ENCODE peak calls at places on chromosomes 11 and 22, in four cellular contexts. M, V, D and W are unnamed samples.

GRCh38 chr22:25853501-25853900 is 111.5 kb downstream of the MYO18B start:
- DNase-seq in V (no peak), M (no peak), D (no peak), W (no peak)

GRCh38 chr11:21785351-21785750 is 407.5 kb upstream of the ANO5 start:
- DNase-seq in D (no peak), V (no peak), M (no peak), W (no peak)

GRCh38 chr22:17475318-17476212 is 87.7 kb upstream of the SLC25A18 start:
- DNase-seq in D (no peak), M (no peak), V (no peak), W (no peak)

GRCh38 chr11:133137939-133138338 is 394.4 kb downstream of the OPCML start:
- DNase-seq in D (no peak), M (no peak), V (no peak), W (no peak)

GRCh38 chr11:783581-784015 is 6.3 kb downstream of the CEND1 start:
- DNase-seq in D (no peak), V (no peak), M (peak), W (no peak)

GRCh38 chr11:36509265-36509664 is 807 bp downstream of the TRAF6 start:
- DNase-seq in V (peak), M (peak), D (no peak), W (no peak)

GRCh38 chr11:8959546-8960166 is 4.6 kb downstream of the TMEM9B start:
- DNase-seq in V (peak), M (peak), D (no peak), W (peak)

GRCh38 chr22:46895753-46896152 is 133.3 kb downstream of the TBC1D22A start:
- DNase-seq in V (no peak), M (no peak), D (no peak), W (no peak)

GRCh38 chr22:32534252-32535215 is 59.9 kb downstream of the FBXO7 start:
- DNase-seq in V (no peak), D (no peak), M (no peak), W (no peak)

GRCh38 chr11:59273008-59273841 is 60.5 kb upstream of the MPEG1 start:
- DNase-seq in M (peak), D (no peak), V (peak), W (no peak)

GRCh38 chr22:23569291-23569690 is 10.8 kb downstream of the IGLL1 start:
- DNase-seq in M (no peak), D (no peak), V (no peak), W (no peak)

GRCh38 chr11:110891411-110891810 is 179.2 kb upstream of the ARHGAP20 start:
- DNase-seq in V (no peak), M (no peak), D (no peak), W (no peak)

GRCh38 chr11:132638421-132638820 is 893.9 kb downstream of the OPCML start:
- DNase-seq in D (no peak), V (no peak), M (no peak), W (no peak)

GRCh38 chr11:86686531-86686930 is 14.1 kb upstream of the ME3 start:
- DNase-seq in V (no peak), M (no peak), D (no peak), W (no peak)

GRCh38 chr22:38868886-38869381 is 3.1 kb downstream of the CBX6 start:
- DNase-seq in M (peak), V (peak), D (peak), W (peak)

GRCh38 chr11:14611939-14612338 is 31.7 kb upstream of the PDE3B start:
- DNase-seq in D (no peak), M (no peak), V (no peak), W (no peak)

GRCh38 chr11:79042824-79043223 is 398.0 kb downstream of the TENM4 start:
- DNase-seq in D (no peak), M (no peak), V (no peak), W (no peak)

GRCh38 chr11:14393889-14394288 is 34.9 kb upstream of the RRAS2 start:
- DNase-seq in D (no peak), V (no peak), M (no peak), W (no peak)

GRCh38 chr11:114031599-114032320 is 27.8 kb upstream of the ZBTB16 start:
- DNase-seq in D (no peak), V (no peak), M (no peak), W (no peak)

GRCh38 chr11:95059031-95059430 is 7.7 kb upstream of the SRSF8 start:
- DNase-seq in D (no peak), V (no peak), M (no peak), W (no peak)

GRCh38 chr22:49192180-49192856 is 635.4 kb downstream of the BRD1 start:
- DNase-seq in D (no peak), V (no peak), M (no peak), W (no peak)

GRCh38 chr11:123624974-123625373 is 29.4 kb downstream of the SCN3B start:
- DNase-seq in M (no peak), D (no peak), V (no peak), W (no peak)

GRCh38 chr22:41237707-41238569 is 2.8 kb downstream of the CHADL start:
- DNase-seq in V (peak), D (no peak), M (peak), W (no peak)

GRCh38 chr11:58316142-58316541 is 42.7 kb downstream of the OR5B17 start:
- DNase-seq in M (no peak), D (no peak), V (no peak), W (no peak)

GRCh38 chr11:120121914-120122473 is 15.9 kb downstream of the TRIM29 start:
- DNase-seq in D (no peak), M (no peak), V (no peak), W (peak)

GRCh38 chr11:46383974-46384701 is 2.7 kb downstream of the MDK start:
- DNase-seq in V (no peak), M (peak), D (no peak), W (peak)

GRCh38 chr11:17508306-17508705 is 31.7 kb upstream of the ABCC8 start:
- DNase-seq in D (no peak), V (no peak), M (no peak), W (peak)

GRCh38 chr11:94728541-94728940 is 39.6 kb upstream of the AMOTL1 start:
- DNase-seq in V (no peak), D (no peak), M (no peak), W (no peak)

GRCh38 chr11:34219862-34220490 is 114.5 kb downstream of the NAT10 start:
- DNase-seq in D (no peak), M (no peak), V (no peak), W (no peak)

GRCh38 chr11:103872748-103873147 is 163.7 kb upstream of the DDI1 start:
- DNase-seq in D (no peak), M (no peak), V (no peak), W (no peak)

GRCh38 chr11:59191095-59191494 is 19.2 kb downstream of the DTX4 start:
- DNase-seq in D (no peak), M (no peak), V (no peak), W (no peak)

GRCh38 chr11:44950625-44951472 is at the start of gene TP53I11:
- DNase-seq in D (peak), V (peak), M (peak), W (no peak)